ENCODE peak calls at places on chromosomes 6 and 20, in nine cellular contexts. N is stimulated activated CD8-positive, alpha-beta memory T cell treated with anti-CD3 and anti-CD28 coated beads, Interleukin-2, amount 100 ng/mL, for 1 hour; S is HepG2; E is ovary; O is activated CD4-positive, alpha-beta T cell treated with anti-CD3 and anti-CD28 coated beads for 4 hours; K is cardiac fibroblast; A is DND-41; Q is activated naive CD8-positive, alpha-beta T cell treated with anti-CD3 and anti-CD28 coated beads, Interleukin-2, amount 50 U/mL, for 16 hours; V is Calu3. X is an unnamed sample.

GRCh38 chr20:5434116-5434515 is 117.4 kb upstream of the PROKR2 start:
- DNase-seq in N (no peak), K (no peak), Q (no peak), O (no peak), S (no peak), E (no peak), A (no peak), V (no peak), X (no peak)

GRCh38 chr20:43949741-43950618 is 35.3 kb downstream of the TOX2 start:
- DNase-seq in A (peak), Q (no peak), E (no peak), K (no peak), V (no peak), O (peak), N (peak), S (no peak), X (peak)

GRCh38 chr6:30344868-30345671 is at the start of gene RPP21:
- DNase-seq in V (peak), O (peak), K (peak), Q (peak), S (peak), N (peak), E (peak), A (peak), X (peak)

GRCh38 chr6:130229645-130230044 is 6.9 kb upstream of the SAMD3 start:
- DNase-seq in K (no peak), V (no peak), A (no peak), O (no peak), E (no peak), N (no peak), S (no peak), Q (no peak), X (no peak)

GRCh38 chr20:37335642-37336368 is 10.1 kb upstream of the SRC start:
- DNase-seq in K (peak), V (no peak), O (no peak), N (no peak), E (no peak), A (no peak), Q (no peak), S (peak), X (no peak)

GRCh38 chr6:56734334-56734733 is 91.6 kb upstream of the DST start:
- DNase-seq in S (no peak), A (no peak), K (no peak), V (no peak), Q (no peak), O (no peak), E (no peak), N (no peak), X (no peak)

GRCh38 chr6:156774872-156775405 is 2.2 kb upstream of the ARID1B start:
- DNase-seq in K (peak), E (no peak), S (no peak), N (no peak), Q (no peak), O (no peak), A (no peak), V (no peak), X (no peak)

GRCh38 chr6:16332175-16332542 is 93.8 kb downstream of the GMPR start:
- DNase-seq in N (peak), E (peak), K (peak), A (peak), Q (peak), O (peak), V (peak), S (peak), X (peak)

GRCh38 chr6:4055420-4056041 is 23.4 kb downstream of the FAM217A start:
- DNase-seq in K (peak), O (no peak), V (peak), S (peak), Q (no peak), A (no peak), N (no peak), E (no peak), X (peak)

GRCh38 chr6:155524249-155524651 is 68.6 kb upstream of the NOX3 start:
- DNase-seq in A (no peak), S (no peak), K (peak), V (no peak), Q (no peak), E (no peak), O (no peak), N (no peak), X (no peak)

GRCh38 chr20:24911461-24911860 is 37.6 kb upstream of the CST7 start:
- DNase-seq in A (no peak), V (no peak), Q (no peak), E (no peak), K (no peak), N (no peak), O (no peak), S (no peak), X (no peak)

GRCh38 chr20:39264506-39265172 is 302.5 kb downstream of the DHX35 start:
- DNase-seq in Q (no peak), O (peak), E (peak), S (peak), N (no peak), A (peak), V (peak), K (peak), X (peak)

GRCh38 chr6:52361945-52362442 is at the start of gene PAQR8:
- DNase-seq in E (peak), N (peak), K (peak), S (no peak), O (peak), Q (peak), A (peak), V (peak), X (peak)

GRCh38 chr6:136920858-136921520 is 1.1 kb upstream of the SLC35D3 start:
- DNase-seq in K (peak), V (peak), S (no peak), Q (no peak), N (no peak), E (no peak), A (no peak), O (peak), X (peak)

GRCh38 chr20:50472693-50473610 is 37.2 kb upstream of the PTPN1 start:
- DNase-seq in S (no peak), V (no peak), K (no peak), N (no peak), A (no peak), E (no peak), Q (no peak), O (no peak), X (no peak)

GRCh38 chr6:52411911-52412310 is 8.2 kb upstream of the EFHC1 start:
- DNase-seq in O (no peak), S (no peak), K (no peak), A (no peak), E (no peak), V (no peak), N (no peak), Q (no peak), X (no peak)

X was measured in HT-29.